ENCODE peak calls at places on chromosome 1, in five cellular contexts. Y, W, T, U and Q are unnamed samples.

GRCh38 chr1:33372162-33372561 is 51.3 kb upstream of the A3GALT2 start:
- DNase-seq in Y (no peak), W (no peak), T (no peak), U (no peak), Q (no peak)

GRCh38 chr1:42195841-42196240 is 31.3 kb upstream of the GUCA2A start:
- DNase-seq in Y (no peak), W (no peak), T (no peak), U (peak), Q (no peak)

GRCh38 chr1:208069908-208070307 is 159.0 kb upstream of the CD34 start:
- DNase-seq in Y (no peak), W (no peak), T (no peak), U (no peak), Q (no peak)

GRCh38 chr1:74570797-74571492 is 58.5 kb upstream of the LRRC53 start:
- DNase-seq in Y (no peak), W (no peak), T (no peak), U (no peak), Q (no peak)

GRCh38 chr1:48977273-48977672 is 200.6 kb upstream of the BEND5 start:
- DNase-seq in Y (no peak), W (no peak), T (no peak), U (no peak), Q (no peak)

GRCh38 chr1:159938221-159938852 is 7.1 kb downstream of the IGSF9 start:
- DNase-seq in Y (no peak), W (no peak), T (no peak), U (no peak), Q (no peak)

GRCh38 chr1:19204665-19205266 is 5.3 kb downstream of the UBR4 start:
- DNase-seq in Y (no peak), W (no peak), T (peak), U (peak), Q (no peak)

GRCh38 chr1:47225430-47226100 is 6.5 kb downstream of the TAL1 start:
- DNase-seq in Y (no peak), W (no peak), T (no peak), U (no peak), Q (no peak)

GRCh38 chr1:239308701-239309333 is 77.6 kb upstream of the CHRM3 start:
- DNase-seq in Y (peak), W (peak), T (no peak), U (peak), Q (peak)

GRCh38 chr1:206863266-206863665 is 2.2 kb upstream of the IL20 start:
- DNase-seq in Y (no peak), W (no peak), T (no peak), U (no peak), Q (no peak)

GRCh38 chr1:15595809-15596730 is 11.2 kb upstream of the AGMAT start:
- DNase-seq in Y (no peak), W (no peak), T (peak), U (no peak), Q (no peak)

GRCh38 chr1:183230403-183230802 is 44.3 kb downstream of the LAMC2 start:
- DNase-seq in Y (no peak), W (no peak), T (no peak), U (peak), Q (no peak)

GRCh38 chr1:109478806-109479205 is 4.9 kb upstream of the ATXN7L2 start:
- DNase-seq in Y (peak), W (no peak), T (no peak), U (peak), Q (no peak)

GRCh38 chr1:214414691-214415090 is 133.7 kb downstream of the SMYD2 start:
- DNase-seq in Y (no peak), W (no peak), T (no peak), U (no peak), Q (no peak)

GRCh38 chr1:181179980-181180964 is 91.8 kb downstream of the IER5 start:
- DNase-seq in Y (peak), W (no peak), T (peak), U (no peak), Q (peak)

GRCh38 chr1:24415910-24416665 is 486 bp downstream of the NIPAL3 start:
- DNase-seq in Y (no peak), W (no peak), T (peak), U (peak), Q (no peak)

GRCh38 chr1:200774735-200775449 is 36.2 kb downstream of the CAMSAP2 start:
- DNase-seq in Y (no peak), W (no peak), T (peak), U (peak), Q (no peak)

GRCh38 chr1:224482619-224483018 is 48.0 kb upstream of the WDR26 start:
- DNase-seq in Y (no peak), W (no peak), T (no peak), U (no peak), Q (no peak)

GRCh38 chr1:218488986-218489385 is 143.8 kb downstream of the TGFB2 start:
- DNase-seq in Y (no peak), W (no peak), T (no peak), U (peak), Q (no peak)

DNA sequence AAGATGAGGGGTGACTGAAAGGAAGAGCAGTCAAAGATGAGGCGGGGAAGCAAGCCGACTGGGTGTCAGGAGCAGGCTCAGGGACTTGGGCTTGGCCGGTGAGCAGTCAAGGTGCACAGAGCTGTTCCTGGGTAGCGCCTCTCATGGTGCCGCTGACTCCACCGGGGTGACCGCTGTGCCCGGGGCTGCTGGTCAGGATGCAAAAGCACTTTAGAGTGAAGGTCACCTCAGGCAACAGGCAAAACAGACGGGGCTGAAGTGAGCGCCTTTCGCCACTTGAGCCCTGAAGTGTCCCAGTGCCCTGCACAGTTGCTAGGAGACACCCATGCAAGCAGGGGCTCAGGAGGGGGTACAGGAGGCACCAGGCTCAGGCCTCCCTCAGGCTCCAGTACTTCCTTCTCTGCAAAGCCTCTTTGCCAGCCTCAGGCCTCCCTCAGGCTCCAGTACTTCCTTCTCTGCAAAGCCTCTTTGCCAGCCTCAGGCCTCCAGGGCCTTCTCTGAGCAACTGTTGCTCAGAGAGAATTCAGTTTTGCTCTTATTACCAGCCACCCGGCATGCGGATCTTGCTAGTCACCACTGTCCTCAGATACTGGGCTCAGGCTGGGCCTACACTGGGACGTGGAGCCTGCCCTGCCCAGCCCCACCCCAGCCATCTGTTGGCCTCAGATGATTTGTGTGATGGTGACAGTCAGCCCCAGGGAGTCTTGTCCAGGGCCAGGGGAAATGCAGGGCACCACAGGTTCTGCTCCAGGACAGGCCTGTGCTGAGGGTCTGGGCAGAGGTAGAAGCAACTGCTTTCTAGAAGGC is 99.7 kb upstream of the IRF2BP2 start:
- DNase-seq in Y (peak), W (no peak), T (no peak), U (no peak), Q (no peak)
- H2AK5ac ChIP-seq in Y (no peak), W (no peak), T (no peak), U (peak), Q (peak)

GRCh38 chr1:93672069-93672468 is 9.6 kb downstream of the BCAR3 start:
- DNase-seq in Y (no peak), W (no peak), T (peak), U (peak), Q (no peak)
- H2BK12ac ChIP-seq in Y (no peak), W (no peak), T (no peak), U (no peak), Q (no peak)

DNA sequence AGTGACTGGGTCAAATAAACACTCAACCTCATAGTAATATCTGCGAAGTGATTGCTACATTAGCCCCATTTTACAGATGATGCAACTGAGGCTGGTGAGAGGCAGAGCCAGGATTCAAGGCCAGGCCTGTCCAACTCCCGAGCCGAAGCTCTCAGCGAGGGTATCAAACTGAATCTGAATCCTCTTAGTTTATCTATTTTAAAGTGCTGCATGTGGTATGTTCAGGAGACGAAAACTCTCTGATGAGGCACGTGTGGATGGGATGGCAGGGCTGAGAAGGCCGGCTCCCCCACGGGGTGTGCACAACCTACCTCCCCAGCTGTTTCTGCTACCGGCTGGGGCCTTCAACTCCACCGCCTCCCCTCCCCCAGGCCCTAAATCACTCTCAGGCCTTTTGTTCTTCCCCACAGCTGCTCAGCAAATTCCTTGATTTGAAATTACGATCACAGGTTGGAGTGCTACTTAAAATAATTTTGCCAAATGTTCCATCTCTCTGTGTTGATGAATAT is 171.8 kb downstream of the TOMM20 start:
- DNase-seq in Y (no peak), W (no peak), T (no peak), U (no peak), Q (peak)
- H2AK5ac ChIP-seq in Y (no peak), W (no peak), T (peak), U (peak), Q (no peak)

GRCh38 chr1:54152696-54153095 is at the start of gene CDCP2:
- DNase-seq in Y (no peak), W (no peak), T (no peak), U (no peak), Q (no peak)
- H2BK12ac ChIP-seq in Y (no peak), W (no peak), T (no peak), U (peak), Q (no peak)